ENCODE peak calls at places on chromosomes 5 and 9, in ten cellular contexts. B is anterior cingulate cortex; T is LoVo; A is amygdala; P is A673; M is fibroblast of gingiva; E is CD4-positive, alpha-beta T cell; I is HTR-8/SVneo; Y is stimulated activated CD8-positive, alpha-beta memory T cell treated with anti-CD3 and anti-CD28 coated beads, Interleukin-12 subunit alpha, Interleukin-12 subunit beta, amount 100 ng/mL, for 1 hour; S is HT-29. L is an unnamed sample.

GRCh38 chr9:113709721-113710120 is 166.4 kb upstream of the ZNF618 start:
- DNase-seq in S (no peak), Y (no peak), E (no peak), A (no peak), B (no peak), I (no peak), P (no peak), T (no peak), M (no peak), L (peak)

GRCh38 chr5:132322266-132322665 is 28.1 kb downstream of the SLC22A4 start:
- DNase-seq in B (no peak), P (no peak), A (no peak), S (no peak), M (no peak), I (no peak), E (no peak), T (no peak), Y (no peak), L (no peak)

GRCh38 chr5:138354926-138355378 is 2.5 kb downstream of the KDM3B start:
- DNase-seq in I (peak), A (no peak), T (no peak), B (no peak), Y (peak), S (peak), P (peak), E (peak), M (peak), L (no peak)

GRCh38 chr5:139422307-139422893 is 16.9 kb downstream of the DNAJC18 start:
- DNase-seq in Y (peak), S (peak), P (peak), B (no peak), E (no peak), T (peak), M (peak), I (peak), A (no peak), L (no peak)

GRCh38 chr9:15299374-15299939 is 7.6 kb downstream of the TTC39B start:
- DNase-seq in E (no peak), A (no peak), B (no peak), M (no peak), T (no peak), S (no peak), Y (peak), I (no peak), P (no peak), L (no peak)

GRCh38 chr5:11177993-11178711 is 417.1 kb upstream of the DAP start:
- DNase-seq in I (no peak), B (no peak), A (no peak), M (no peak), E (no peak), S (no peak), Y (no peak), P (no peak), T (no peak), L (no peak)

GRCh38 chr9:104860280-104860679 is 67.7 kb downstream of the ABCA1 start:
- DNase-seq in Y (no peak), I (no peak), S (no peak), E (no peak), B (no peak), M (peak), P (no peak), A (no peak), T (no peak), L (no peak)

GRCh38 chr9:134858051-134858841 is 22.4 kb upstream of the FCN2 start:
- DNase-seq in S (no peak), T (no peak), B (no peak), A (no peak), Y (no peak), I (peak), M (no peak), E (no peak), P (peak), L (peak)

GRCh38 chr5:157343842-157344790 is 78.2 kb downstream of the CYFIP2 start:
- DNase-seq in M (peak), S (no peak), E (no peak), I (no peak), A (peak), Y (no peak), P (no peak), B (no peak), T (no peak), L (no peak)

GRCh38 chr5:128227984-128228383 is 144.4 kb downstream of the SLC12A2 start:
- DNase-seq in E (no peak), A (no peak), I (peak), M (peak), Y (no peak), P (no peak), T (peak), S (no peak), B (no peak), L (no peak)

GRCh38 chr9:98380065-98380681 is 124.7 kb upstream of the TBC1D2 start:
- DNase-seq in A (no peak), I (peak), S (no peak), E (no peak), T (peak), Y (no peak), B (no peak), P (peak), M (no peak), L (no peak)

GRCh38 chr9:91761362-91761761 is 188.7 kb downstream of the ROR2 start:
- DNase-seq in I (no peak), E (no peak), T (no peak), B (no peak), M (no peak), A (no peak), P (no peak), Y (no peak), S (peak), L (no peak)

GRCh38 chr5:76790632-76791290 is 28.1 kb upstream of the F2RL1 start:
- DNase-seq in B (no peak), M (peak), P (peak), A (no peak), S (peak), I (peak), T (peak), Y (no peak), E (peak), L (no peak)

GRCh38 chr9:120890415-120891254 is 13.6 kb upstream of the PHF19 start:
- DNase-seq in B (no peak), T (no peak), S (no peak), Y (no peak), P (no peak), M (no peak), I (no peak), A (no peak), E (no peak), L (no peak)

GRCh38 chr5:160274483-160274931 is 37.9 kb downstream of the CCNJL start:
- DNase-seq in B (no peak), P (no peak), T (no peak), I (no peak), E (no peak), Y (no peak), A (no peak), S (no peak), M (no peak), L (no peak)

GRCh38 chr5:115709585-115709984 is 83.7 kb upstream of the TMED7 start:
- DNase-seq in Y (no peak), B (no peak), E (no peak), P (no peak), T (no peak), S (no peak), I (no peak), A (no peak), M (no peak), L (no peak)

GRCh38 chr5:39906146-39906545 is 481.4 kb upstream of the DAB2 start:
- DNase-seq in A (no peak), P (no peak), E (no peak), T (no peak), M (no peak), Y (no peak), I (peak), S (no peak), B (no peak), L (no peak)

GRCh38 chr5:172102251-172102870 is 85.7 kb downstream of the STK10 start:
- DNase-seq in A (no peak), E (no peak), B (no peak), S (no peak), I (no peak), M (no peak), P (no peak), Y (no peak), T (no peak), L (no peak)

GRCh38 chr5:17383526-17383925 is 114.5 kb upstream of the TAF11L2 start:
- DNase-seq in T (no peak), S (no peak), I (no peak), P (no peak), B (no peak), Y (no peak), E (no peak), M (no peak), A (no peak), L (no peak)

GRCh38 chr5:172165465-172165864 is 22.6 kb downstream of the STK10 start:
- DNase-seq in T (no peak), I (no peak), M (no peak), P (no peak), E (no peak), B (no peak), A (no peak), S (no peak), Y (no peak), L (no peak)

GRCh38 chr5:73186976-73187375 is 14.0 kb downstream of the TMEM174 start:
- DNase-seq in A (no peak), M (no peak), T (no peak), E (no peak), Y (no peak), B (no peak), P (no peak), I (no peak), S (no peak), L (no peak)

GRCh38 chr5:55306641-55307382 is 682 bp downstream of the DHX29 start:
- DNase-seq in A (no peak), S (no peak), I (peak), B (no peak), M (no peak), E (no peak), P (no peak), T (peak), Y (no peak), L (no peak)

GRCh38 chr5:134088291-134088690 is 26.2 kb upstream of the TCF7 start:
- DNase-seq in A (no peak), B (no peak), I (no peak), T (no peak), E (no peak), S (no peak), Y (no peak), M (peak), P (no peak), L (no peak)